ENCODE peak calls at places on chromosomes 7 and 10, in four cellular contexts. X is GM23248, R is GM12878, Q is NCI-H2171. B is an unnamed sample.

GRCh38 chr7:50724526-50725520 is 57.9 kb downstream of the GRB10 start:
- DNase-seq in R (no peak), Q (no peak), X (no peak), B (no peak)

GRCh38 chr7:132609222-132609621 is 33.0 kb upstream of the PLXNA4 start:
- DNase-seq in R (no peak), Q (no peak), X (no peak), B (no peak)

GRCh38 chr10:25694976-25695375 is 239.1 kb upstream of the MYO3A start:
- DNase-seq in X (no peak), Q (no peak), R (no peak), B (no peak)

GRCh38 chr10:100879741-100880360 is 32.9 kb upstream of the SLF2 start:
- DNase-seq in Q (no peak), X (no peak), R (no peak), B (no peak)

GRCh38 chr7:151012921-151013347 is 11.4 kb downstream of the ATG9B start:
- DNase-seq in X (peak), Q (peak), R (no peak), B (no peak)

GRCh38 chr7:84568786-84569185 is 374.2 kb upstream of the SEMA3A start:
- DNase-seq in Q (no peak), X (peak), R (no peak), B (no peak)

GRCh38 chr7:603152-603941 is 83.7 kb upstream of the PDGFA start:
- DNase-seq in X (no peak), R (no peak), Q (no peak), B (no peak)

GRCh38 chr10:103884681-103885139 is 29.3 kb upstream of the SH3PXD2A start:
- DNase-seq in R (no peak), Q (peak), X (peak), B (peak)

GRCh38 chr7:102415685-102416225 is 17.6 kb upstream of the ORAI2 start:
- DNase-seq in X (no peak), Q (no peak), R (no peak), B (no peak)

GRCh38 chr7:116805100-116805544 is 57.3 kb upstream of the CAPZA2 start:
- DNase-seq in X (peak), Q (no peak), R (no peak), B (no peak)

GRCh38 chr7:5646846-5647245 is 134.6 kb downstream of the RNF216 start:
- DNase-seq in Q (peak), X (peak), R (no peak), B (no peak)

GRCh38 chr10:132237871-132238270 is 51.1 kb downstream of the DPYSL4 start:
- DNase-seq in R (no peak), X (no peak), Q (no peak), B (no peak)

GRCh38 chr10:27065084-27065483 is 35.2 kb downstream of the ANKRD26 start:
- DNase-seq in R (no peak), Q (no peak), X (no peak), B (no peak)

GRCh38 chr10:113711142-113711541 is 31.4 kb downstream of the CASP7 start:
- DNase-seq in Q (no peak), X (no peak), R (no peak), B (no peak)

GRCh38 chr10:96417432-96417831 is 58.6 kb upstream of the OPALIN start:
- DNase-seq in X (no peak), Q (no peak), R (no peak), B (no peak)

GRCh38 chr10:26959841-26960240 is 99.1 kb upstream of the ABI1 start:
- DNase-seq in X (no peak), Q (no peak), R (no peak), B (no peak)

GRCh38 chr7:84025332-84025927 is 169.2 kb downstream of the SEMA3A start:
- DNase-seq in Q (no peak), R (no peak), X (peak), B (no peak)

GRCh38 chr7:100271716-100272537 is 35.6 kb upstream of the SPDYE3 start:
- DNase-seq in X (peak), Q (peak), R (peak), B (peak)

GRCh38 chr10:130656187-130656575 is 520.0 kb downstream of the GLRX3 start:
- DNase-seq in R (no peak), X (no peak), Q (no peak), B (no peak)

GRCh38 chr10:30818854-30819253 is 189.3 kb upstream of the LYZL2 start:
- DNase-seq in R (no peak), Q (no peak), X (peak), B (no peak)

GRCh38 chr7:43076189-43076605 is 36.2 kb upstream of the HECW1 start:
- DNase-seq in Q (no peak), X (peak), R (peak), B (no peak)

GRCh38 chr7:159140170-159140910 is 4.3 kb downstream of the VIPR2 start:
- DNase-seq in R (no peak), Q (no peak), X (no peak), B (no peak)

GRCh38 chr7:2567663-2568238 is 9.0 kb downstream of the IQCE start:
- DNase-seq in R (no peak), Q (no peak), X (peak), B (peak)

GRCh38 chr10:4677296-4678021 is 148.5 kb upstream of the AKR1E2 start:
- DNase-seq in R (no peak), X (peak), Q (no peak), B (no peak)